ENCODE peak calls at places on chromosomes 1 and 21, in nine cellular contexts. One of them, this sample, is unnamed.

GRCh38 chr1:175543447-175543846 is 199.9 kb downstream of the TNR start:
- DNase-seq in foreskin fibroblast: no peak
- DNase-seq in IMR-90: no peak
- DNase-seq in EL: no peak
- DNase-seq in tibial nerve: no peak
- DNase-seq in EH: no peak
- DNase-seq in ovary: no peak
- DNase-seq in activated CD4-positive, alpha-beta T cell treated with anti-CD3 and anti-CD28 coated beads, Interleukin-2, amount 50 U/mL, for 24 hours: no peak
- DNase-seq in stimulated activated CD8-positive, alpha-beta memory T cell treated with anti-CD3 and anti-CD28 coated beads, Interleukin-15, amount 100 ng/mL, for 24 hours: no peak
- DNase-seq in this sample: no peak

GRCh38 chr1:25017436-25018109 is 87.5 kb upstream of the RUNX3 start:
- DNase-seq in EH: peak
- DNase-seq in activated CD4-positive, alpha-beta T cell treated with anti-CD3 and anti-CD28 coated beads, Interleukin-2, amount 50 U/mL, for 24 hours: no peak
- DNase-seq in foreskin fibroblast: no peak
- DNase-seq in stimulated activated CD8-positive, alpha-beta memory T cell treated with anti-CD3 and anti-CD28 coated beads, Interleukin-15, amount 100 ng/mL, for 24 hours: no peak
- DNase-seq in IMR-90: peak
- DNase-seq in tibial nerve: no peak
- DNase-seq in EL: peak
- DNase-seq in ovary: no peak
- DNase-seq in this sample: no peak

GRCh38 chr1:167247754-167248153 is 27.1 kb downstream of the POU2F1 start:
- DNase-seq in EL: no peak
- DNase-seq in EH: no peak
- DNase-seq in tibial nerve: no peak
- DNase-seq in activated CD4-positive, alpha-beta T cell treated with anti-CD3 and anti-CD28 coated beads, Interleukin-2, amount 50 U/mL, for 24 hours: no peak
- DNase-seq in IMR-90: no peak
- DNase-seq in foreskin fibroblast: no peak
- DNase-seq in ovary: no peak
- DNase-seq in stimulated activated CD8-positive, alpha-beta memory T cell treated with anti-CD3 and anti-CD28 coated beads, Interleukin-15, amount 100 ng/mL, for 24 hours: no peak
- DNase-seq in this sample: no peak

GRCh38 chr1:239763850-239764249 is 327.8 kb upstream of the FMN2 start:
- DNase-seq in tibial nerve: no peak
- DNase-seq in foreskin fibroblast: no peak
- DNase-seq in EH: no peak
- DNase-seq in stimulated activated CD8-positive, alpha-beta memory T cell treated with anti-CD3 and anti-CD28 coated beads, Interleukin-15, amount 100 ng/mL, for 24 hours: no peak
- DNase-seq in EL: no peak
- DNase-seq in ovary: no peak
- DNase-seq in IMR-90: no peak
- DNase-seq in activated CD4-positive, alpha-beta T cell treated with anti-CD3 and anti-CD28 coated beads, Interleukin-2, amount 50 U/mL, for 24 hours: no peak
- DNase-seq in this sample: no peak

GRCh38 chr1:109242387-109242786 is 7.0 kb upstream of the CELSR2 start:
- DNase-seq in ovary: no peak
- DNase-seq in foreskin fibroblast: no peak
- DNase-seq in stimulated activated CD8-positive, alpha-beta memory T cell treated with anti-CD3 and anti-CD28 coated beads, Interleukin-15, amount 100 ng/mL, for 24 hours: no peak
- DNase-seq in IMR-90: no peak
- DNase-seq in activated CD4-positive, alpha-beta T cell treated with anti-CD3 and anti-CD28 coated beads, Interleukin-2, amount 50 U/mL, for 24 hours: no peak
- DNase-seq in EH: peak
- DNase-seq in EL: no peak
- DNase-seq in tibial nerve: no peak
- DNase-seq in this sample: peak

GRCh38 chr1:55304306-55304705 is 89.1 kb upstream of the USP24 start:
- DNase-seq in ovary: no peak
- DNase-seq in EL: no peak
- DNase-seq in activated CD4-positive, alpha-beta T cell treated with anti-CD3 and anti-CD28 coated beads, Interleukin-2, amount 50 U/mL, for 24 hours: no peak
- DNase-seq in foreskin fibroblast: no peak
- DNase-seq in IMR-90: no peak
- DNase-seq in EH: no peak
- DNase-seq in stimulated activated CD8-positive, alpha-beta memory T cell treated with anti-CD3 and anti-CD28 coated beads, Interleukin-15, amount 100 ng/mL, for 24 hours: no peak
- DNase-seq in tibial nerve: no peak
- DNase-seq in this sample: no peak

GRCh38 chr1:154198756-154199562 is 7.1 kb upstream of the TPM3 start:
- DNase-seq in IMR-90: peak
- DNase-seq in tibial nerve: peak
- DNase-seq in foreskin fibroblast: peak
- DNase-seq in EH: peak
- DNase-seq in stimulated activated CD8-positive, alpha-beta memory T cell treated with anti-CD3 and anti-CD28 coated beads, Interleukin-15, amount 100 ng/mL, for 24 hours: no peak
- DNase-seq in ovary: peak
- DNase-seq in activated CD4-positive, alpha-beta T cell treated with anti-CD3 and anti-CD28 coated beads, Interleukin-2, amount 50 U/mL, for 24 hours: peak
- DNase-seq in EL: peak
- DNase-seq in this sample: peak

GRCh38 chr21:38869946-38870345 is 64.2 kb downstream of the ETS2 start:
- DNase-seq in activated CD4-positive, alpha-beta T cell treated with anti-CD3 and anti-CD28 coated beads, Interleukin-2, amount 50 U/mL, for 24 hours: no peak
- DNase-seq in foreskin fibroblast: peak
- DNase-seq in EH: peak
- DNase-seq in tibial nerve: no peak
- DNase-seq in EL: no peak
- DNase-seq in ovary: no peak
- DNase-seq in stimulated activated CD8-positive, alpha-beta memory T cell treated with anti-CD3 and anti-CD28 coated beads, Interleukin-15, amount 100 ng/mL, for 24 hours: no peak
- DNase-seq in IMR-90: peak
- DNase-seq in this sample: peak

GRCh38 chr21:28675265-28676041 is 317.2 kb downstream of the LTN1 start:
- DNase-seq in ovary: no peak
- DNase-seq in EL: peak
- DNase-seq in foreskin fibroblast: peak
- DNase-seq in tibial nerve: no peak
- DNase-seq in stimulated activated CD8-positive, alpha-beta memory T cell treated with anti-CD3 and anti-CD28 coated beads, Interleukin-15, amount 100 ng/mL, for 24 hours: no peak
- DNase-seq in EH: peak
- DNase-seq in IMR-90: no peak
- DNase-seq in activated CD4-positive, alpha-beta T cell treated with anti-CD3 and anti-CD28 coated beads, Interleukin-2, amount 50 U/mL, for 24 hours: no peak
- DNase-seq in this sample: peak

This sample was measured in fibroblast of the aortic adventitia.